ENCODE peak calls at places on chromosome 13, in nine cellular contexts. I, X, R, F, W, C, N, G and D are unnamed samples.

GRCh38 chr13:37488682-37489081 is 109.9 kb downstream of the POSTN start:
- DNase-seq in I (no peak), X (peak; percentile 62), R (no peak), F (no peak), W (no peak), C (peak; percentile 45), N (no peak), G (no peak), D (peak; percentile 41)

GRCh38 chr13:59684105-59684504 is 479.6 kb downstream of the DIAPH3 start:
- DNase-seq in I (no peak), X (no peak), R (no peak), F (no peak), W (no peak), C (no peak), N (no peak), G (no peak), D (no peak)

GRCh38 chr13:93227280-93227905 is 786 bp downstream of the GPC6 start:
- DNase-seq in I (no peak), X (peak; percentile 60), R (no peak), F (no peak), W (no peak), C (peak; percentile 80), N (no peak), G (no peak), D (peak; percentile 46)

GRCh38 chr13:94825507-94825906 is 113.2 kb upstream of the SOX21 start:
- DNase-seq in I (no peak), X (peak; percentile 15), R (no peak), F (no peak), W (no peak), C (peak; percentile 44), N (peak; percentile 4), G (peak; percentile 28), D (peak; percentile 67)

GRCh38 chr13:93249259-93249917 is 22.8 kb downstream of the GPC6 start:
- DNase-seq in I (no peak), X (peak; percentile 91), R (no peak), F (no peak), W (no peak), C (peak; percentile 94), N (peak; percentile 87), G (no peak), D (peak; percentile 93)

GRCh38 chr13:112576191-112576590 is 11.8 kb downstream of the TUBGCP3 start:
- DNase-seq in I (no peak), X (no peak), R (no peak), F (no peak), W (no peak), C (no peak), N (no peak), G (no peak), D (no peak)

GRCh38 chr13:113920606-113921306 is 53.1 kb downstream of the C13orf46 start:
- DNase-seq in I (peak; percentile 7), X (no peak), R (no peak), F (no peak), W (no peak), C (no peak), N (no peak), G (no peak), D (no peak)

GRCh38 chr13:48333976-48334375 is 30.4 kb downstream of the RB1 start:
- DNase-seq in I (no peak), X (peak; percentile 45), R (peak; percentile 41), F (no peak), W (no peak), C (peak; percentile 4), N (no peak), G (no peak), D (peak; percentile 53)

GRCh38 chr13:106680796-106681482 is 113.0 kb upstream of the ARGLU1 start:
- DNase-seq in I (no peak), X (no peak), R (no peak), F (no peak), W (no peak), C (no peak), N (no peak), G (no peak), D (no peak)

GRCh38 chr13:27599845-27600553 is 20.3 kb downstream of the LNX2 start:
- DNase-seq in I (no peak), X (peak; percentile 78), R (no peak), F (no peak), W (peak; percentile 45), C (peak; percentile 76), N (no peak), G (no peak), D (peak; percentile 60)

GRCh38 chr13:31431722-31432137 is 232.0 kb downstream of the B3GLCT start:
- DNase-seq in I (no peak), X (peak; percentile 77), R (no peak), F (no peak), W (no peak), C (peak; percentile 26), N (no peak), G (peak; percentile 46), D (peak; percentile 60)

GRCh38 chr13:60162096-60162495 is 1.6 kb downstream of the DIAPH3 start:
- DNase-seq in I (no peak), X (no peak), R (no peak), F (no peak), W (no peak), C (peak; percentile 29), N (no peak), G (no peak), D (peak; percentile 5)

GRCh38 chr13:71513414-71514063 is 353.5 kb downstream of the DACH1 start:
- DNase-seq in I (no peak), X (no peak), R (no peak), F (no peak), W (no peak), C (no peak), N (no peak), G (no peak), D (no peak)

GRCh38 chr13:31827707-31828106 is 88.4 kb downstream of the RXFP2 start:
- DNase-seq in I (no peak), X (no peak), R (no peak), F (no peak), W (no peak), C (no peak), N (no peak), G (no peak), D (no peak)

GRCh38 chr13:39815345-39816111 is 160.1 kb downstream of the COG6 start:
- DNase-seq in I (no peak), X (peak; percentile 48), R (no peak), F (no peak), W (no peak), C (peak; percentile 27), N (no peak), G (no peak), D (peak; percentile 27)

GRCh38 chr13:51921790-51922740 is 60.3 kb downstream of the CCDC70 start:
- DNase-seq in I (no peak), X (no peak), R (no peak), F (no peak), W (no peak), C (no peak), N (no peak), G (no peak), D (no peak)

GRCh38 chr13:25752957-25753540 is 298.8 kb downstream of the SHISA2 start:
- DNase-seq in I (no peak), X (peak; percentile 94), R (no peak), F (no peak), W (no peak), C (peak; percentile 95), N (peak; percentile 47), G (peak; percentile 68), D (peak; percentile 81)

GRCh38 chr13:84684048-84684662 is 801.9 kb upstream of the SLITRK1 start:
- DNase-seq in I (no peak), X (no peak), R (no peak), F (no peak), W (no peak), C (no peak), N (no peak), G (no peak), D (no peak)

GRCh38 chr13:111493468-111493867 is 173.0 kb downstream of the TEX29 start:
- DNase-seq in I (peak; percentile 14), X (no peak), R (no peak), F (no peak), W (no peak), C (no peak), N (no peak), G (no peak), D (no peak)

GRCh38 chr13:30373727-30374126 is 48.6 kb upstream of the UBE2L5 start:
- DNase-seq in I (no peak), X (no peak), R (no peak), F (no peak), W (no peak), C (no peak), N (no peak), G (no peak), D (no peak)
- H3K4me3 ChIP-seq in I (no peak overlapping the region), X (no peak overlapping the region), R (no peak overlapping the region), F (no peak overlapping the region), W (no peak overlapping the region), C (no peak overlapping the region), N (no peak overlapping the region), G (no peak overlapping the region), D (no peak overlapping the region)

DNA sequence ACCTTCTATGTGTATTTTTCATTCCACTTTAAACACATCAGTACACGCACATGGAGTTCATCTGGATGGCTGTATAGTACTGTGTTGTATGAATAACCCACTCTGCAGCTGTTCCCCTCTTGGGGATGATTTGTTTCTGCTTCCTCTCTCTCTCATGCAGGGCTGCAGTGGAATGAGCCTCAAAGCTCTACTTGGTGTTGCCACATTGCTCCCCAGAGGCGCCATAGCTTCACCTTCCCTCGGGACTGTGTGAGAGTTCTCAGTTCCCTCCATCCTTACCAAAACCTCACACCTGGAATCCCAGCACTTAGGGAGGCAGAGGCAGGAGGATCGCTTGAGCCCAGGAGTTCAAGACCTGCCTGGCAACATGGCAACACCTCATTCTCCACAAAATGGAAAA is 28.4 kb upstream of the GPR183 start:
- DNase-seq in I (no peak), X (no peak), R (no peak), F (no peak), W (no peak), C (no peak), N (no peak), G (no peak), D (no peak)
- TF ChIP-seq CTCF in I (no peak), X (no peak), R (no peak), F (no peak), W (no peak), C (no peak), N (no peak), G (no peak), D (no peak)

DNA sequence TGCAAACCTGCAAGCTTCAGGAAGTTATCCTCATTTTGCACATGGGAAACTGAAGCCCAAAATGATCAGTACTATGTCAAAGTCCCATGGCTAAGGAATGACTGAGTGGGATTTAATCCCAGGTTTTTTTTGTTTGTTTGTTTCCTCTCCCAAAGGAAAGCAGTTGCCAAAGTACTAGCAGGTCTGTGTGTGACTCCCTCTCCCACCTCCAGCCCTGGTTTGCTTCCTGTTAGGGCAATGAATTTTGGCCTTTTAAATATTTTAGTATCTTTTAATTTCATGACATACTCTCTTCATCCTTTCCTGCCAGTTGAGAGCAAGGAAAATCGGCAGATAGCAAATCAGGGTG is 134.1 kb upstream of the RNF113B start:
- DNase-seq in I (no peak), X (no peak), R (no peak), F (no peak), W (no peak), C (no peak), N (no peak), G (no peak), D (no peak)
- H3K4me3 ChIP-seq in I (no peak overlapping the region), X (no peak overlapping the region), R (no peak overlapping the region), F (no peak overlapping the region), W (no peak overlapping the region), C (no peak overlapping the region), N (no peak overlapping the region), G (no peak overlapping the region), D (no peak overlapping the region)

DNA sequence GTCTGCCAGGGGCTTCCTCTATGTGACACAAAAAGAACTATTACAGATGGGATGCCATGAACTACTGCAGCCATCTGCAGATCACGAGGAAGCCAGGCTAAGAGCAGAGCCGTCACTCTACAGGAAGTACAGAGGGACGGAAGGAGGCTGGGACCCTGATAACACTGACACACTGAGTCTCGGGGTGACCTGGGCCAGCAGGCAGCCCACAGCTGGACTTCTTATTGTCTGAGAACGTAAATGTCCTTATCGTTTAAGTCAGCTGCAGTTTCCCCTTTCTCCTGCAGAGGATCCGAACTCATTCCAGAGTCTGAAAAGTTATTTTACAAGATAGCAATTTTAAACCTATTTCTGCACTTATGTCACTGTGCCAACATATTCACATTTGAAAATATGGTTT is 20.7 kb downstream of the PARP4 start:
- DNase-seq in I (no peak), X (no peak), R (no peak), F (no peak), W (no peak), C (no peak), N (no peak), G (no peak), D (no peak)
- TF ChIP-seq CTCF in I (no peak), X (peak; percentile 21), R (no peak), F (no peak), W (no peak), C (peak; percentile 6), N (no peak), G (no peak), D (peak; percentile 7)